ENCODE peak calls at places on chromosomes 11 and 22, in five cellular contexts. G is HCT116, Z is Panc1, M is HepG2, H is K562. I is an unnamed sample.

GRCh38 chr11:12052676-12053605 is 44.5 kb upstream of the DKK3 start:
- DNase-seq in G (no peak), Z (no peak), M (no peak), H (no peak), I (no peak)

GRCh38 chr11:81345609-81346008 is 1388.1 kb downstream of the FAM181B start:
- DNase-seq in G (no peak), Z (no peak), M (no peak), H (no peak), I (no peak)

GRCh38 chr22:47457509-47458300 is 695.3 kb downstream of the TBC1D22A start:
- DNase-seq in G (no peak), Z (no peak), M (no peak), H (no peak), I (no peak)

GRCh38 chr11:34366522-34366921 is 8.7 kb upstream of the ABTB2 start:
- DNase-seq in G (peak; percentile 73), Z (no peak), M (peak; percentile 57), H (peak; percentile 60), I (no peak)

GRCh38 chr11:69460540-69461257 is 20.8 kb upstream of the LINC01488 start:
- DNase-seq in G (peak; percentile 29), Z (no peak), M (peak; percentile 30), H (no peak), I (no peak)

GRCh38 chr11:118916842-118917388 is 8.8 kb downstream of the BCL9L start:
- DNase-seq in G (no peak), Z (no peak), M (peak; percentile 54), H (peak; percentile 56), I (no peak)

GRCh38 chr11:130511765-130512164 is 63.3 kb downstream of the ADAMTS15 start:
- DNase-seq in G (no peak), Z (no peak), M (no peak), H (no peak), I (no peak)

GRCh38 chr22:20113551-20114310 is 2.2 kb upstream of the RANBP1 start:
- DNase-seq in G (no peak), Z (no peak), M (no peak), H (no peak), I (no peak)

GRCh38 chr11:107830915-107831540 is 27.6 kb downstream of the SLC35F2 start:
- DNase-seq in G (no peak), Z (no peak), M (no peak), H (no peak), I (no peak)

GRCh38 chr11:112100457-112100856 is 13.8 kb downstream of the SDHD start:
- DNase-seq in G (no peak), Z (no peak), M (no peak), H (no peak), I (no peak)

GRCh38 chr11:108486828-108487227 is 11.4 kb downstream of the POGLUT3 start:
- DNase-seq in G (no peak), Z (no peak), M (no peak), H (no peak), I (no peak)

GRCh38 chr22:40396882-40397281 is 26.5 kb downstream of the SGSM3 start:
- DNase-seq in G (no peak), Z (no peak), M (no peak), H (no peak), I (peak; percentile 53)

GRCh38 chr11:38060930-38061329 is 1462.9 kb upstream of the RAG2 start:
- DNase-seq in G (no peak), Z (no peak), M (no peak), H (no peak), I (no peak)

GRCh38 chr11:83554896-83555295 is 268.7 kb upstream of the CCDC90B start:
- DNase-seq in G (no peak), Z (no peak), M (no peak), H (no peak), I (no peak)

GRCh38 chr11:10722307-10722706 is 28.7 kb upstream of the CTR9 start:
- DNase-seq in G (no peak), Z (no peak), M (no peak), H (no peak), I (no peak)

GRCh38 chr22:38413085-38414008 is 41.7 kb downstream of the KCNJ4 start:
- DNase-seq in G (no peak), Z (no peak), M (no peak), H (no peak), I (peak; percentile 44)

GRCh38 chr11:111604392-111605009 is 2.3 kb downstream of the SIK2 start:
- DNase-seq in G (peak; percentile 48), Z (no peak), M (peak; percentile 61), H (peak; percentile 66), I (no peak)

GRCh38 chr22:23119492-23120414 is 22.0 kb downstream of the RSPH14 start:
- DNase-seq in G (no peak), Z (no peak), M (no peak), H (peak; percentile 80), I (no peak)

GRCh38 chr22:43262990-43263644 is 76.2 kb upstream of the TTLL12 start:
- DNase-seq in G (no peak), Z (no peak), M (peak; percentile 85), H (peak; percentile 50), I (no peak)

GRCh38 chr11:75352417-75353206 is 1.2 kb upstream of the ARRB1 start:
- DNase-seq in G (no peak), Z (no peak), M (no peak), H (no peak), I (no peak)
- TF ChIP-seq SIN3A in G (no peak), Z (no peak), M (no peak), H (no peak), I (no peak)

DNA sequence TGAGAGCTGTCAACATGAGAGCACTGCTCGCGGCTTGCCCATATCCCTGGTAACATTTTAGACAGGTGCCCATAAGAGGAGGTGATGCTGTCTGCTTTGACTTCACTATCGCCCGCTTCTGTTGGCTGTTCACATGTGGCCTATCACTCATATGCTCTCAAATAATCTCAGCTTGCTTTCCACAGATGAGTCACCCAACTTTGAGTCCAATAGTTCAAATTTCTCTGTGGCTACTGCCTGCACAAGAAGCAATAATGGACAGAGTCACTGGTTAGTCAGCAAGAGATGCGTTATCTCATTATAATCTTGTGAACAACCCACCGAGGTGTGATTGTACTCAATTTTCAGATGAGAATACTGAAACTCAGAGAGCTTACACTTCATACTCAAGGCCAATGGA is 1714.1 kb downstream of the LRRC4C start:
- DNase-seq in G (no peak), Z (no peak), M (peak; percentile 42), H (no peak), I (no peak)
- TF ChIP-seq SIN3A in G (no peak), Z (no peak), M (no peak), H (no peak), I (no peak)

DNA sequence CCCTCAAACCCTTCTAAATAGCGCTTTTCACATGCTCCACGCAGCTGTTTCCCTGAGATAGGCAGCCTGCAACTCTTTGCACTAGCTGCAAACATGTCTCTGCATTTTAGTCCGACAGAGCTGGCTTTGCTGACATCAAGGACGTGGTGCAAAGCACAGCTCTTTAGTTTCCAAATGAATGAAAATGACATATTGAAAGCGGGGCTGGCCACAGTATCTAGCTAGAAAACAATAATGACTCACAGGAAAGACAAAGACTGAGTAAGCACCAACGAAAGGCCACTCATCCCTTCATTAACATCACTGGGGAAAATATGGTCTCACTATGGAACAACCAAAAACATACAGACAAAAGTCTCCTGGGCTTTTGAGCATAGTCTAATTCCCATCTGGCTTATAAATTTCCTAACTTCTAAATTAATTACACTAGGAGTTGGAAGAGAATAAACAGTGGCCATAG is 15.3 kb upstream of the ZC3H12C start:
- DNase-seq in G (no peak), Z (no peak), M (peak; percentile 13), H (peak; percentile 46), I (no peak)
- TF ChIP-seq SIN3A in G (no peak), Z (no peak), M (no peak), H (no peak), I (no peak)

GRCh38 chr11:28713850-28714249 is 605.7 kb downstream of the METTL15 start:
- DNase-seq in G (no peak), Z (no peak), M (no peak), H (no peak), I (no peak)
- TF ChIP-seq SIN3A in G (no peak), Z (no peak), M (no peak), H (no peak), I (no peak)

GRCh38 chr22:44313385-44314006 is 745 bp upstream of the SHISAL1 start:
- DNase-seq in G (no peak), Z (no peak), M (no peak), H (no peak), I (no peak)
- TF ChIP-seq SIN3A in G (no peak), Z (no peak), M (no peak), H (no peak), I (no peak)

DNA sequence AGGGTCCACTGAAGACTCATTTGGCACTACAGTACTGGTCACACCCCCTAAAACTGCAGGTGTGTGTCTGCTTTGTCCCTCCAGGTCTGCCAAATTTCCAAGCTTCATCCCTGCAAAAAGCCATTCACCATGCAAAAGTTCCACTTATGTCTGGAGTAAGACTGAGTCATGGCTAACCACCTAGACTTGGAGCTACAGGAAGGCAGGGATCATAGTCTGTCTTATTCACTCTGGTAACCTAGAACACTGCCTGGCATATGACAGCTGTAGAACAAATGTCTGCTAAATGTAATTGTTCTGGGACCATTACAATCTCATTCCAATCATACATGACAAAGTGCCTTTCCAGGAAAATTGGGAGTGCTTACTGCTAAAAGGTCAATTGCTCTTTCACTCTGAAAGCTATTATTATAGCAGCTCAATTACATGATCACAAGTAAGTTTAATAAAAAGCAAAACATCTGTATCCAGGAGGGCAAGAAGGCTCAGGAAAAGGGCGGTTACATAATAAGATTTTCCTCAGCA is 99.1 kb upstream of the CHRM4 start:
- DNase-seq in G (no peak), Z (no peak), M (no peak), H (no peak), I (no peak)
- TF ChIP-seq SIN3A in G (no peak), Z (no peak), M (no peak), H (no peak), I (no peak)

GRCh38 chr11:8786933-8787332 is 104.3 kb downstream of the RPL27A start:
- DNase-seq in G (no peak), Z (no peak), M (no peak), H (no peak), I (no peak)
- TF ChIP-seq SIN3A in G (no peak), Z (no peak), M (no peak), H (no peak), I (no peak)

GRCh38 chr11:44713022-44713421 is 13.7 kb upstream of the TSPAN18 start:
- DNase-seq in G (no peak), Z (no peak), M (no peak), H (no peak), I (no peak)

GRCh38 chr11:44709281-44709562 is 17.5 kb upstream of the TSPAN18 start:
- DNase-seq in G (peak; percentile 29), Z (no peak), M (peak; percentile 74), H (no peak), I (no peak)

GRCh38 chr11:44709966-44710365 is 16.8 kb upstream of the TSPAN18 start:
- DNase-seq in G (no peak), Z (no peak), M (no peak), H (no peak), I (no peak)

GRCh38 chr11:44711113-44711512 is 15.6 kb upstream of the TSPAN18 start:
- DNase-seq in G (no peak), Z (no peak), M (no peak), H (no peak), I (no peak)

GRCh38 chr11:44711772-44712608 is 14.8 kb upstream of the TSPAN18 start:
- DNase-seq in G (no peak), Z (no peak), M (no peak), H (no peak), I (no peak)
- TF ChIP-seq SIN3A in G (no peak), Z (no peak), M (no peak), H (no peak), I (no peak)

I was measured in H1.